ENCODE peak calls at places on chromosomes 7 and 10, in eight cellular contexts. One of them, this sample, is unnamed.

GRCh38 chr7:51467384-51468017 is 150.9 kb upstream of the COBL start:
- DNase-seq in mammary epithelial cell: no peak
- DNase-seq in fibroblast of lung: no peak
- DNase-seq in GM23338: no peak
- DNase-seq in HCT116: no peak
- DNase-seq in PC-3: no peak
- DNase-seq in GM12878: no peak
- DNase-seq in hepatocyte: no peak
- DNase-seq in this sample: no peak

GRCh38 chr7:103715376-103716110 is 269.5 kb upstream of the SLC26A5 start:
- DNase-seq in mammary epithelial cell: no peak
- DNase-seq in fibroblast of lung: peak
- DNase-seq in GM23338: no peak
- DNase-seq in HCT116: no peak
- DNase-seq in PC-3: no peak
- DNase-seq in GM12878: no peak
- DNase-seq in hepatocyte: no peak
- DNase-seq in this sample: no peak

GRCh38 chr7:130351664-130352015 is 7.0 kb downstream of the CPA5 start:
- DNase-seq in mammary epithelial cell: no peak
- DNase-seq in fibroblast of lung: no peak
- DNase-seq in GM23338: no peak
- DNase-seq in HCT116: no peak
- DNase-seq in PC-3: no peak
- DNase-seq in GM12878: no peak
- DNase-seq in hepatocyte: no peak
- DNase-seq in this sample: no peak

GRCh38 chr10:88545359-88545758 is 37.8 kb downstream of the RNLS start:
- DNase-seq in mammary epithelial cell: no peak
- DNase-seq in fibroblast of lung: no peak
- DNase-seq in GM23338: no peak
- DNase-seq in HCT116: no peak
- DNase-seq in PC-3: no peak
- DNase-seq in GM12878: no peak
- DNase-seq in hepatocyte: no peak
- DNase-seq in this sample: no peak

GRCh38 chr7:73652541-73652949 is 15.1 kb upstream of the VPS37D start:
- DNase-seq in mammary epithelial cell: no peak
- DNase-seq in fibroblast of lung: no peak
- DNase-seq in GM23338: no peak
- DNase-seq in HCT116: no peak
- DNase-seq in PC-3: no peak
- DNase-seq in GM12878: no peak
- DNase-seq in hepatocyte: no peak
- DNase-seq in this sample: no peak

GRCh38 chr7:108063520-108063933 is 60.6 kb upstream of the LAMB1 start:
- DNase-seq in mammary epithelial cell: peak
- DNase-seq in fibroblast of lung: no peak
- DNase-seq in GM23338: no peak
- DNase-seq in HCT116: no peak
- DNase-seq in PC-3: peak
- DNase-seq in GM12878: peak
- DNase-seq in hepatocyte: peak
- DNase-seq in this sample: no peak

GRCh38 chr10:112379635-112380296 is 5.8 kb downstream of the ACSL5 start:
- DNase-seq in mammary epithelial cell: no peak
- DNase-seq in fibroblast of lung: peak
- DNase-seq in GM23338: no peak
- DNase-seq in HCT116: peak
- DNase-seq in PC-3: peak
- DNase-seq in GM12878: no peak
- DNase-seq in hepatocyte: peak
- DNase-seq in this sample: peak

GRCh38 chr10:11837372-11838161 is 14.4 kb downstream of the PROSER2 start:
- DNase-seq in mammary epithelial cell: no peak
- DNase-seq in fibroblast of lung: no peak
- DNase-seq in GM23338: no peak
- DNase-seq in HCT116: no peak
- DNase-seq in PC-3: no peak
- DNase-seq in GM12878: no peak
- DNase-seq in hepatocyte: no peak
- DNase-seq in this sample: no peak

GRCh38 chr10:93465806-93466675 is 16.1 kb downstream of the MYOF start:
- DNase-seq in mammary epithelial cell: peak
- DNase-seq in fibroblast of lung: peak
- DNase-seq in GM23338: no peak
- DNase-seq in HCT116: peak
- DNase-seq in PC-3: peak
- DNase-seq in GM12878: no peak
- DNase-seq in hepatocyte: peak
- DNase-seq in this sample: peak

GRCh38 chr10:5476918-5477525 is 22.3 kb downstream of the CALML5 start:
- DNase-seq in mammary epithelial cell: no peak
- DNase-seq in fibroblast of lung: no peak
- DNase-seq in GM23338: peak
- DNase-seq in HCT116: no peak
- DNase-seq in PC-3: no peak
- DNase-seq in GM12878: no peak
- DNase-seq in hepatocyte: peak
- DNase-seq in this sample: no peak

GRCh38 chr7:24891173-24891787 is 88.7 kb downstream of the OSBPL3 start:
- DNase-seq in mammary epithelial cell: no peak
- DNase-seq in fibroblast of lung: peak
- DNase-seq in GM23338: no peak
- DNase-seq in HCT116: no peak
- DNase-seq in PC-3: no peak
- DNase-seq in GM12878: no peak
- DNase-seq in hepatocyte: no peak
- DNase-seq in this sample: no peak

GRCh38 chr10:69419096-69419760 is 2.5 kb upstream of the TACR2 start:
- DNase-seq in mammary epithelial cell: no peak
- DNase-seq in fibroblast of lung: no peak
- DNase-seq in GM23338: no peak
- DNase-seq in HCT116: no peak
- DNase-seq in PC-3: no peak
- DNase-seq in GM12878: no peak
- DNase-seq in hepatocyte: no peak
- DNase-seq in this sample: no peak

GRCh38 chr7:151448261-151449252 is 8.6 kb upstream of the CRYGN start:
- DNase-seq in mammary epithelial cell: no peak
- DNase-seq in fibroblast of lung: peak
- DNase-seq in GM23338: peak
- DNase-seq in HCT116: peak
- DNase-seq in PC-3: peak
- DNase-seq in GM12878: no peak
- DNase-seq in hepatocyte: peak
- DNase-seq in this sample: peak

GRCh38 chr7:151449990-151450389 is 10.0 kb upstream of the CRYGN start:
- DNase-seq in mammary epithelial cell: no peak
- DNase-seq in fibroblast of lung: no peak
- DNase-seq in GM23338: no peak
- DNase-seq in HCT116: no peak
- DNase-seq in PC-3: no peak
- DNase-seq in GM12878: no peak
- DNase-seq in hepatocyte: no peak
- DNase-seq in this sample: no peak

GRCh38 chr7:151447312-151447711 is 7.4 kb upstream of the CRYGN start:
- DNase-seq in mammary epithelial cell: no peak
- DNase-seq in fibroblast of lung: no peak
- DNase-seq in GM23338: no peak
- DNase-seq in HCT116: no peak
- DNase-seq in PC-3: no peak
- DNase-seq in GM12878: no peak
- DNase-seq in hepatocyte: no peak
- DNase-seq in this sample: no peak

GRCh38 chr7:151446412-151446811 is 6.5 kb upstream of the CRYGN start:
- DNase-seq in mammary epithelial cell: no peak
- DNase-seq in fibroblast of lung: no peak
- DNase-seq in GM23338: no peak
- DNase-seq in HCT116: no peak
- DNase-seq in PC-3: no peak
- DNase-seq in GM12878: no peak
- DNase-seq in hepatocyte: no peak
- DNase-seq in this sample: no peak

GRCh38 chr7:151447901-151448260 is 7.9 kb upstream of the CRYGN start:
- DNase-seq in mammary epithelial cell: no peak
- DNase-seq in fibroblast of lung: no peak
- DNase-seq in GM23338: no peak
- DNase-seq in HCT116: no peak
- DNase-seq in PC-3: no peak
- DNase-seq in GM12878: no peak
- DNase-seq in hepatocyte: no peak
- DNase-seq in this sample: no peak
- H3K4me3 ChIP-seq in mammary epithelial cell: peak
- H3K4me3 ChIP-seq in fibroblast of lung: no peak
- H3K4me3 ChIP-seq in GM23338: peak
- H3K4me3 ChIP-seq in HCT116: no peak
- H3K4me3 ChIP-seq in PC-3: peak
- H3K4me3 ChIP-seq in GM12878: no peak
- H3K4me3 ChIP-seq in hepatocyte: peak
- H3K4me3 ChIP-seq in this sample: no peak

GRCh38 chr10:49182776-49183175 is 5.4 kb downstream of the TMEM273 start:
- DNase-seq in mammary epithelial cell: no peak
- DNase-seq in fibroblast of lung: no peak
- DNase-seq in GM23338: no peak
- DNase-seq in HCT116: no peak
- DNase-seq in PC-3: no peak
- DNase-seq in GM12878: no peak
- DNase-seq in hepatocyte: no peak
- DNase-seq in this sample: no peak

GRCh38 chr10:49185213-49185612 is 3.0 kb downstream of the TMEM273 start:
- DNase-seq in mammary epithelial cell: no peak
- DNase-seq in fibroblast of lung: no peak
- DNase-seq in GM23338: no peak
- DNase-seq in HCT116: no peak
- DNase-seq in PC-3: no peak
- DNase-seq in GM12878: no peak
- DNase-seq in hepatocyte: no peak
- DNase-seq in this sample: no peak

GRCh38 chr10:49183596-49184542 is 4.3 kb downstream of the TMEM273 start:
- DNase-seq in mammary epithelial cell: no peak
- DNase-seq in fibroblast of lung: no peak
- DNase-seq in GM23338: no peak
- DNase-seq in HCT116: no peak
- DNase-seq in PC-3: no peak
- DNase-seq in GM12878: no peak
- DNase-seq in hepatocyte: no peak
- DNase-seq in this sample: no peak

GRCh38 chr10:49186613-49187012 is 1.6 kb downstream of the TMEM273 start:
- DNase-seq in mammary epithelial cell: no peak
- DNase-seq in fibroblast of lung: no peak
- DNase-seq in GM23338: no peak
- DNase-seq in HCT116: no peak
- DNase-seq in PC-3: no peak
- DNase-seq in GM12878: no peak
- DNase-seq in hepatocyte: no peak
- DNase-seq in this sample: no peak

GRCh38 chr10:49184642-49185111 is 3.5 kb downstream of the TMEM273 start:
- DNase-seq in mammary epithelial cell: no peak
- DNase-seq in fibroblast of lung: no peak
- DNase-seq in GM23338: no peak
- DNase-seq in HCT116: no peak
- DNase-seq in PC-3: no peak
- DNase-seq in GM12878: no peak
- DNase-seq in hepatocyte: no peak
- DNase-seq in this sample: no peak
- H3K4me2 ChIP-seq in mammary epithelial cell: no peak
- H3K4me2 ChIP-seq in fibroblast of lung: no peak
- H3K4me2 ChIP-seq in GM23338: no peak
- H3K4me2 ChIP-seq in HCT116: no peak
- H3K4me2 ChIP-seq in PC-3: no peak
- H3K4me2 ChIP-seq in GM12878: no peak
- H3K4me2 ChIP-seq in hepatocyte: no peak
- H3K4me2 ChIP-seq in this sample: no peak

GRCh38 chr10:101141622-101142532 is 10.8 kb downstream of the TLX1 start:
- DNase-seq in mammary epithelial cell: peak
- DNase-seq in fibroblast of lung: peak
- DNase-seq in GM23338: peak
- DNase-seq in HCT116: peak
- DNase-seq in PC-3: peak
- DNase-seq in GM12878: peak
- DNase-seq in hepatocyte: peak
- DNase-seq in this sample: peak

GRCh38 chr10:101144053-101144452 is 13.0 kb downstream of the TLX1 start:
- DNase-seq in mammary epithelial cell: no peak
- DNase-seq in fibroblast of lung: no peak
- DNase-seq in GM23338: no peak
- DNase-seq in HCT116: no peak
- DNase-seq in PC-3: no peak
- DNase-seq in GM12878: no peak
- DNase-seq in hepatocyte: no peak
- DNase-seq in this sample: no peak

GRCh38 chr10:101140950-101141621 is 10.0 kb downstream of the TLX1 start:
- DNase-seq in mammary epithelial cell: no peak
- DNase-seq in fibroblast of lung: no peak
- DNase-seq in GM23338: no peak
- DNase-seq in HCT116: no peak
- DNase-seq in PC-3: no peak
- DNase-seq in GM12878: no peak
- DNase-seq in hepatocyte: no peak
- DNase-seq in this sample: no peak

GRCh38 chr10:101143354-101143648 is 12.2 kb downstream of the TLX1 start:
- DNase-seq in mammary epithelial cell: no peak
- DNase-seq in fibroblast of lung: no peak
- DNase-seq in GM23338: no peak
- DNase-seq in HCT116: no peak
- DNase-seq in PC-3: no peak
- DNase-seq in GM12878: no peak
- DNase-seq in hepatocyte: no peak
- DNase-seq in this sample: no peak

GRCh38 chr10:101142533-101143353 is 11.6 kb downstream of the TLX1 start:
- DNase-seq in mammary epithelial cell: no peak
- DNase-seq in fibroblast of lung: no peak
- DNase-seq in GM23338: no peak
- DNase-seq in HCT116: no peak
- DNase-seq in PC-3: no peak
- DNase-seq in GM12878: no peak
- DNase-seq in hepatocyte: no peak
- DNase-seq in this sample: no peak
- TF ChIP-seq EZH2 in mammary epithelial cell: no peak
- TF ChIP-seq EZH2 in fibroblast of lung: no peak
- TF ChIP-seq EZH2 in GM23338: peak
- TF ChIP-seq EZH2 in HCT116: no peak
- TF ChIP-seq EZH2 in PC-3: no peak
- TF ChIP-seq EZH2 in GM12878: no peak
- TF ChIP-seq EZH2 in hepatocyte: no peak
- TF ChIP-seq EZH2 in this sample: no peak

GRCh38 chr10:70432561-70433263 is 8.8 kb downstream of the NODAL start:
- DNase-seq in mammary epithelial cell: no peak
- DNase-seq in fibroblast of lung: no peak
- DNase-seq in GM23338: no peak
- DNase-seq in HCT116: no peak
- DNase-seq in PC-3: no peak
- DNase-seq in GM12878: no peak
- DNase-seq in hepatocyte: no peak
- DNase-seq in this sample: no peak
- H3K4me3 ChIP-seq in mammary epithelial cell: no peak
- H3K4me3 ChIP-seq in fibroblast of lung: no peak
- H3K4me3 ChIP-seq in GM23338: no peak
- H3K4me3 ChIP-seq in HCT116: no peak
- H3K4me3 ChIP-seq in PC-3: no peak
- H3K4me3 ChIP-seq in GM12878: no peak
- H3K4me3 ChIP-seq in hepatocyte: no peak
- H3K4me3 ChIP-seq in this sample: no peak